ENCODE peak calls at places on chromosomes 2 and 18, in seven cellular contexts. One of them, this sample, is unnamed.

GRCh38 chr18:13605477-13605876 is 120.9 kb downstream of the FAM210A start:
- DNase-seq in PC-9: no peak
- DNase-seq in GM23338: no peak
- DNase-seq in neural progenitor cell: no peak
- DNase-seq in H1: no peak
- DNase-seq in GM12878: no peak
- DNase-seq in astrocyte: no peak
- DNase-seq in this sample: no peak

GRCh38 chr18:67845035-67845434 is 328.5 kb upstream of the DSEL start:
- DNase-seq in PC-9: no peak
- DNase-seq in neural progenitor cell: no peak
- DNase-seq in astrocyte: no peak
- DNase-seq in H1: no peak
- DNase-seq in GM23338: no peak
- DNase-seq in GM12878: no peak
- DNase-seq in this sample: peak

GRCh38 chr2:217795706-217796465 is 206.9 kb downstream of the TNS1 start:
- DNase-seq in astrocyte: peak
- DNase-seq in neural progenitor cell: no peak
- DNase-seq in H1: peak
- DNase-seq in GM12878: no peak
- DNase-seq in PC-9: no peak
- DNase-seq in GM23338: no peak
- DNase-seq in this sample: no peak

GRCh38 chr2:182618672-182619079 is 97.4 kb upstream of the DNAJC10 start:
- DNase-seq in GM23338: no peak
- DNase-seq in GM12878: no peak
- DNase-seq in neural progenitor cell: no peak
- DNase-seq in H1: no peak
- DNase-seq in astrocyte: peak
- DNase-seq in PC-9: no peak
- DNase-seq in this sample: no peak

GRCh38 chr18:62341423-62341920 is 16.4 kb downstream of the TNFRSF11A start:
- DNase-seq in astrocyte: no peak
- DNase-seq in H1: peak
- DNase-seq in GM23338: no peak
- DNase-seq in neural progenitor cell: no peak
- DNase-seq in PC-9: no peak
- DNase-seq in GM12878: no peak
- DNase-seq in this sample: no peak

GRCh38 chr2:231364061-231364460 is 31.4 kb upstream of the B3GNT7 start:
- DNase-seq in neural progenitor cell: no peak
- DNase-seq in PC-9: no peak
- DNase-seq in GM23338: no peak
- DNase-seq in astrocyte: no peak
- DNase-seq in GM12878: no peak
- DNase-seq in H1: no peak
- DNase-seq in this sample: no peak

GRCh38 chr2:65045651-65046050 is 10.6 kb upstream of the CEP68 start:
- DNase-seq in GM12878: no peak
- DNase-seq in GM23338: peak
- DNase-seq in PC-9: no peak
- DNase-seq in neural progenitor cell: peak
- DNase-seq in astrocyte: peak
- DNase-seq in H1: no peak
- DNase-seq in this sample: no peak

GRCh38 chr18:27094621-27095020 is 90.5 kb downstream of the CHST9 start:
- DNase-seq in neural progenitor cell: no peak
- DNase-seq in H1: no peak
- DNase-seq in GM12878: no peak
- DNase-seq in PC-9: no peak
- DNase-seq in astrocyte: no peak
- DNase-seq in GM23338: no peak
- DNase-seq in this sample: peak

GRCh38 chr2:140539506-140539905 is 1591.3 kb downstream of the LRP1B start:
- DNase-seq in PC-9: no peak
- DNase-seq in astrocyte: peak
- DNase-seq in H1: no peak
- DNase-seq in neural progenitor cell: no peak
- DNase-seq in GM23338: no peak
- DNase-seq in GM12878: no peak
- DNase-seq in this sample: no peak

GRCh38 chr2:17827306-17827705 is 11.0 kb downstream of the MSGN1 start:
- DNase-seq in H1: no peak
- DNase-seq in GM12878: no peak
- DNase-seq in astrocyte: no peak
- DNase-seq in neural progenitor cell: peak
- DNase-seq in GM23338: peak
- DNase-seq in PC-9: no peak
- DNase-seq in this sample: no peak

GRCh38 chr2:16861154-16861929 is 195.7 kb upstream of the CYRIA start:
- DNase-seq in GM23338: no peak
- DNase-seq in H1: no peak
- DNase-seq in PC-9: no peak
- DNase-seq in neural progenitor cell: no peak
- DNase-seq in astrocyte: peak
- DNase-seq in GM12878: no peak
- DNase-seq in this sample: peak

GRCh38 chr2:42928692-42929576 is 136.6 kb upstream of the HAAO start:
- DNase-seq in PC-9: no peak
- DNase-seq in H1: peak
- DNase-seq in neural progenitor cell: peak
- DNase-seq in astrocyte: no peak
- DNase-seq in GM12878: no peak
- DNase-seq in GM23338: peak
- DNase-seq in this sample: no peak

GRCh38 chr18:41073372-41073954 is 881.6 kb upstream of the PIK3C3 start:
- DNase-seq in astrocyte: peak
- DNase-seq in GM23338: no peak
- DNase-seq in H1: no peak
- DNase-seq in PC-9: no peak
- DNase-seq in neural progenitor cell: no peak
- DNase-seq in GM12878: no peak
- DNase-seq in this sample: peak

GRCh38 chr2:138827426-138828054 is 47.4 kb upstream of the NXPH2 start:
- DNase-seq in GM12878: peak
- DNase-seq in neural progenitor cell: peak
- DNase-seq in GM23338: peak
- DNase-seq in astrocyte: peak
- DNase-seq in H1: no peak
- DNase-seq in PC-9: peak
- DNase-seq in this sample: peak

GRCh38 chr2:221478106-221478863 is 93.8 kb downstream of the EPHA4 start:
- DNase-seq in astrocyte: no peak
- DNase-seq in H1: peak
- DNase-seq in GM12878: no peak
- DNase-seq in PC-9: peak
- DNase-seq in neural progenitor cell: no peak
- DNase-seq in GM23338: peak
- DNase-seq in this sample: no peak

GRCh38 chr2:30231726-30232026 is 342 bp downstream of the LBH start:
- DNase-seq in H1: peak
- DNase-seq in GM12878: no peak
- DNase-seq in GM23338: no peak
- DNase-seq in neural progenitor cell: no peak
- DNase-seq in astrocyte: no peak
- DNase-seq in PC-9: no peak
- DNase-seq in this sample: no peak

GRCh38 chr2:30417253-30417652 is 29.8 kb upstream of the LCLAT1 start:
- DNase-seq in neural progenitor cell: peak
- DNase-seq in PC-9: no peak
- DNase-seq in GM23338: peak
- DNase-seq in astrocyte: no peak
- DNase-seq in GM12878: no peak
- DNase-seq in H1: no peak
- DNase-seq in this sample: no peak

GRCh38 chr2:31528823-31529222 is 51.9 kb downstream of the SRD5A2 start:
- DNase-seq in neural progenitor cell: no peak
- DNase-seq in GM23338: no peak
- DNase-seq in astrocyte: no peak
- DNase-seq in H1: no peak
- DNase-seq in GM12878: no peak
- DNase-seq in PC-9: no peak
- DNase-seq in this sample: no peak

GRCh38 chr18:70709720-70710119 is 420.9 kb downstream of the SOCS6 start:
- DNase-seq in astrocyte: no peak
- DNase-seq in GM12878: no peak
- DNase-seq in PC-9: no peak
- DNase-seq in neural progenitor cell: no peak
- DNase-seq in H1: no peak
- DNase-seq in GM23338: no peak
- DNase-seq in this sample: no peak

GRCh38 chr2:126905991-126906390 is 7.3 kb downstream of the TEX51 start:
- DNase-seq in GM23338: no peak
- DNase-seq in astrocyte: no peak
- DNase-seq in H1: peak
- DNase-seq in PC-9: no peak
- DNase-seq in GM12878: no peak
- DNase-seq in neural progenitor cell: no peak
- DNase-seq in this sample: no peak

DNA sequence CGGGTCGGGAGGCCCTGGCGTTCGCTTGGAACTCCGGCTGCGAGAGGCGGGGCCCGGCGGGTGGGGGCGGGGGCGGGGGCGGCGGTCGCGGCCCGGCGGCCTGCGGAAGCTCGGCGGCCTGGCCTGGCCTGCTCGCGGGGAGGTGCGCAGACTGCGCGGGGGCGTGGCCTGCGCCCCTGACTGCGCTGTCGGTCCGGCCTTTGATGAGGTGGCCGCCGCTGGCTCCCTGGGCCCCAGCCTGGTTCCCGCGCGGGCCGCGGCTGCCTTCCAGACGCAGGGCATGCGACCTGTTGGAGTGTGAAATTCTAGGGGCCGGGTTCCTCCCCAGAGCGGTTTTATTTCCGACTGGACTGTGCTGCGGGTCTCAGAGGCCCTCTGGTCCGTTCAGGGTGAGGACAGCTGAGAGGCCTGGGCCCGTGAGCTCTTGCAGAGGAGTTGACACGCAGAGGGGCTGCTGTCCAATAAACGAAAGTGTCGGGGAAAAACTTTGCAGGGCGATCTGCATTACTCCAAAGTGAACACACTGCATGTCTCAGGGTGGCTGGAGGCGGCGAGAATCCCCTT is 629 bp downstream of the NRBP1 start:
- DNase-seq in PC-9: peak
- DNase-seq in GM23338: peak
- DNase-seq in GM12878: no peak
- DNase-seq in astrocyte: peak
- DNase-seq in neural progenitor cell: peak
- DNase-seq in H1: peak
- DNase-seq in this sample: peak
- H2AFZ ChIP-seq in PC-9: peak
- H2AFZ ChIP-seq in GM23338: peak
- H2AFZ ChIP-seq in GM12878: peak
- H2AFZ ChIP-seq in astrocyte: peak
- H2AFZ ChIP-seq in neural progenitor cell: no peak
- H2AFZ ChIP-seq in H1: no peak
- H2AFZ ChIP-seq in this sample: peak

GRCh38 chr2:66698879-66699278 is 264.0 kb downstream of the MEIS1 start:
- DNase-seq in H1: no peak
- DNase-seq in neural progenitor cell: no peak
- DNase-seq in GM12878: no peak
- DNase-seq in GM23338: no peak
- DNase-seq in astrocyte: no peak
- DNase-seq in PC-9: no peak
- DNase-seq in this sample: no peak
- TF ChIP-seq EZH2 in H1: no peak
- TF ChIP-seq EZH2 in neural progenitor cell: no peak
- TF ChIP-seq EZH2 in GM12878: no peak
- TF ChIP-seq EZH2 in GM23338: no peak
- TF ChIP-seq EZH2 in astrocyte: no peak
- TF ChIP-seq EZH2 in PC-9: no peak
- TF ChIP-seq EZH2 in this sample: no peak

DNA sequence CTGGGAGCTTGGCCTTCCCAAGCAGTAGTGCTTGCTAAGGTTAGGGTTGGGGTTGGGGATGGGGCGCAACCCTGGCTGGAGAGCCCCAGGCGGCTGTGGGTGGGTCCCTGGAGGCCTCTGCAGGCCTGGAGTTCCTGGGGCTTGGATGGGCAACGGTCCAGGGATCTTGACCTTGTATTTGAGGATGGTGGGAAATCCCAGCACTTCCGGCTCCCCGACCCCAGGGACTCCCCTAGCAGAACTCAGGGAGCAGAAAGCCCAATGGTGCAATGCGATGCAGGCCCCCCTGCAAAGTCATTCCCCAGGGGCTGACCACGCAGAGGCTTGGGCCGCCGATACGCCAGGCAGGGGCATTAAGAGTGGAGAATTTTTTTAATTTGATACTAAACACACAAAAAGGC is 12.5 kb upstream of the MLPH start:
- DNase-seq in PC-9: peak
- DNase-seq in GM23338: no peak
- DNase-seq in H1: no peak
- DNase-seq in astrocyte: no peak
- DNase-seq in GM12878: no peak
- DNase-seq in neural progenitor cell: no peak
- DNase-seq in this sample: no peak
- H2AFZ ChIP-seq in PC-9: peak
- H2AFZ ChIP-seq in GM23338: peak
- H2AFZ ChIP-seq in H1: no peak
- H2AFZ ChIP-seq in astrocyte: no peak
- H2AFZ ChIP-seq in GM12878: peak
- H2AFZ ChIP-seq in neural progenitor cell: no peak
- H2AFZ ChIP-seq in this sample: peak

DNA sequence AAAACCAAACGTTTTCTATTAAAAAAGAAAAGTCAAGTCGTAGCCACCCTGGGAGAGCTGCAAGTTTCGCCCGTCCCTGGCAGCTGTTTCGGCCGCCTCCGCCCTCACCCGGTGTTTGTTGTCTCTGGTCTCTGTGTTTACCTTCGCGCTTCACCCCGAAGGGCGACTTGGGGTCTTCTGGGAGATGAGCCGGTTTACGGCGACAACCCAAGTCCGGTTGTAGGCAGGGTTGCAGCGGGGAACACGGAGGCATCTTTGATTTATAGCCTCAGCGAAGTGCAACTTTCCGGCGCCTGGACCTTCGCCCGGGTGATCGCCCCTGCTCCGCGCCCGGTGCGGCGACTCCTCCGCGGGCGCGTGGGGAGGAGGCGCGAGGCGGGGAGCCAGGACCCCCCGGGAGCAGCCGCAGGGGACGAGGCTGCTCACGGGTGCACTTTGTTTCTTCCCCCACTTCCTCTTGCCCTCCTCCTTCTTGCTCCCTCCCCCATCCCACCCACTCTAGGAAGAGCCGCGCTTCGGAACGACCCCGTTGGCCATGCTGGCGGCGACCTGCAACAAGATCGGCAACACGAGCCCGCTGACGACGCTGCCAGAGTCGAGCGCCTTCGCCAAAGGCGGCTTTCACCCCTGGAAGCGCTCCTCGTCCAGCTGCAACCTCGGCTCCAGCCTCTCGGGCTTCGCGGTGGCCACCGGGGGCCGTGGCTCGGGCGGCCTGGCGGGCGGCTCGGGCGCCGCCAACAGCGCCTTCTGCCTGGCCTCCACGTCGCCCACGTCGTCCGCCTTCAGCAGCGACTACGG is 1.1 kb downstream of the SP9 start:
- DNase-seq in PC-9: no peak
- DNase-seq in astrocyte: no peak
- DNase-seq in neural progenitor cell: peak
- DNase-seq in GM12878: no peak
- DNase-seq in GM23338: peak
- DNase-seq in H1: peak
- DNase-seq in this sample: peak
- TF ChIP-seq EZH2 in PC-9: no peak
- TF ChIP-seq EZH2 in astrocyte: no peak
- TF ChIP-seq EZH2 in neural progenitor cell: peak
- TF ChIP-seq EZH2 in GM12878: no peak
- TF ChIP-seq EZH2 in GM23338: peak
- TF ChIP-seq EZH2 in H1: peak
- TF ChIP-seq EZH2 in this sample: no peak